ENCODE peak calls at places on chromosomes 7 and 10, in four cellular contexts. One of them, this sample, is unnamed.

GRCh38 chr7:106057962-106058901 is 53.9 kb downstream of the SYPL1 start:
- DNase-seq in IMR-90: no peak
- DNase-seq in neuronal stem cell: no peak
- DNase-seq in H9: no peak
- DNase-seq in this sample: no peak

GRCh38 chr7:159119851-159120539 is 24.7 kb downstream of the VIPR2 start:
- DNase-seq in IMR-90: no peak
- DNase-seq in neuronal stem cell: no peak
- DNase-seq in H9: no peak
- DNase-seq in this sample: no peak

GRCh38 chr7:43756368-43757072 is 2.0 kb upstream of the BLVRA start:
- DNase-seq in IMR-90: peak; percentile 85
- DNase-seq in neuronal stem cell: no peak
- DNase-seq in H9: no peak
- DNase-seq in this sample: no peak

GRCh38 chr7:50696810-50697582 is 85.7 kb downstream of the GRB10 start:
- DNase-seq in IMR-90: no peak
- DNase-seq in neuronal stem cell: no peak
- DNase-seq in H9: no peak
- DNase-seq in this sample: peak; percentile 68

GRCh38 chr7:141875453-141875852 is 34.2 kb upstream of the PRSS37 start:
- DNase-seq in IMR-90: no peak
- DNase-seq in neuronal stem cell: no peak
- DNase-seq in H9: no peak
- DNase-seq in this sample: no peak

GRCh38 chr10:128420623-128421022 is 294.4 kb upstream of the MKI67 start:
- DNase-seq in IMR-90: no peak
- DNase-seq in neuronal stem cell: no peak
- DNase-seq in H9: no peak
- DNase-seq in this sample: no peak

GRCh38 chr7:29146082-29146706 is at the start of gene CPVL:
- DNase-seq in IMR-90: no peak
- DNase-seq in neuronal stem cell: peak; percentile 38
- DNase-seq in H9: peak; percentile 78
- DNase-seq in this sample: peak; percentile 64

GRCh38 chr10:103820101-103821062 is 35.0 kb downstream of the SH3PXD2A start:
- DNase-seq in IMR-90: peak; percentile 60
- DNase-seq in neuronal stem cell: no peak
- DNase-seq in H9: no peak
- DNase-seq in this sample: no peak

GRCh38 chr10:119362122-119362521 is 154.8 kb downstream of the GRK5 start:
- DNase-seq in IMR-90: no peak
- DNase-seq in neuronal stem cell: no peak
- DNase-seq in H9: no peak
- DNase-seq in this sample: no peak

GRCh38 chr7:73340514-73340913 is 12.6 kb downstream of the FKBP6 start:
- DNase-seq in IMR-90: no peak
- DNase-seq in neuronal stem cell: no peak
- DNase-seq in H9: peak; percentile 79
- DNase-seq in this sample: no peak

GRCh38 chr10:16999665-17000451 is 129.8 kb downstream of the CUBN start:
- DNase-seq in IMR-90: peak; percentile 85
- DNase-seq in neuronal stem cell: no peak
- DNase-seq in H9: no peak
- DNase-seq in this sample: no peak

GRCh38 chr10:86958831-86959736 is 685 bp downstream of the SNCG start:
- DNase-seq in IMR-90: peak; percentile 78
- DNase-seq in neuronal stem cell: no peak
- DNase-seq in H9: peak; percentile 58
- DNase-seq in this sample: no peak

GRCh38 chr7:4612939-4613841 is 68.9 kb upstream of the FOXK1 start:
- DNase-seq in IMR-90: peak; percentile 29
- DNase-seq in neuronal stem cell: no peak
- DNase-seq in H9: peak; percentile 50
- DNase-seq in this sample: no peak

GRCh38 chr7:2088801-2089200 is 143.9 kb downstream of the MAD1L1 start:
- DNase-seq in IMR-90: no peak
- DNase-seq in neuronal stem cell: no peak
- DNase-seq in H9: no peak
- DNase-seq in this sample: no peak

GRCh38 chr10:93220315-93221170 is 146.8 kb downstream of the CYP26A1 start:
- DNase-seq in IMR-90: no peak
- DNase-seq in neuronal stem cell: no peak
- DNase-seq in H9: peak; percentile 68
- DNase-seq in this sample: peak; percentile 27

GRCh38 chr10:1127629-1128028 is 71.4 kb downstream of the WDR37 start:
- DNase-seq in IMR-90: no peak
- DNase-seq in neuronal stem cell: no peak
- DNase-seq in H9: no peak
- DNase-seq in this sample: no peak

GRCh38 chr7:116539879-116540278 is 15.0 kb downstream of the CAV1 start:
- DNase-seq in IMR-90: no peak
- DNase-seq in neuronal stem cell: no peak
- DNase-seq in H9: no peak
- DNase-seq in this sample: no peak
- H3K18ac ChIP-seq in IMR-90: no peak overlapping the region
- H3K18ac ChIP-seq in neuronal stem cell: no peak overlapping the region
- H3K18ac ChIP-seq in H9: no peak overlapping the region
- H3K18ac ChIP-seq in this sample: no peak overlapping the region

GRCh38 chr7:99371376-99371920 is 3.1 kb upstream of the ARPC1B start:
- DNase-seq in IMR-90: no peak
- DNase-seq in neuronal stem cell: no peak
- DNase-seq in H9: no peak
- DNase-seq in this sample: peak; percentile 90

GRCh38 chr7:99372275-99373085 is 2.0 kb upstream of the ARPC1B start:
- DNase-seq in IMR-90: peak; percentile 47
- DNase-seq in neuronal stem cell: no peak
- DNase-seq in H9: no peak
- DNase-seq in this sample: peak; percentile 93

GRCh38 chr7:99375070-99375807 is 709 bp downstream of the ARPC1B start:
- DNase-seq in IMR-90: peak; percentile 41
- DNase-seq in neuronal stem cell: no peak
- DNase-seq in H9: peak; percentile 69
- DNase-seq in this sample: peak; percentile 85

GRCh38 chr7:99374121-99375064 is at the start of gene ARPC1B:
- DNase-seq in IMR-90: peak; percentile 51
- DNase-seq in neuronal stem cell: peak; percentile 67
- DNase-seq in H9: peak; percentile 85
- DNase-seq in this sample: peak; percentile 80

GRCh38 chr7:99373086-99374066 is 1.2 kb upstream of the ARPC1B start:
- DNase-seq in IMR-90: no peak
- DNase-seq in neuronal stem cell: no peak
- DNase-seq in H9: no peak
- DNase-seq in this sample: no peak
- H3K18ac ChIP-seq in IMR-90: no peak overlapping the region
- H3K18ac ChIP-seq in neuronal stem cell: peak overlapping the region; percentile 91
- H3K18ac ChIP-seq in H9: no peak overlapping the region
- H3K18ac ChIP-seq in this sample: peak overlapping the region; percentile 75

GRCh38 chr10:79305988-79306387 is 41.3 kb upstream of the PPIF start:
- DNase-seq in IMR-90: no peak
- DNase-seq in neuronal stem cell: no peak
- DNase-seq in H9: no peak
- DNase-seq in this sample: no peak

GRCh38 chr10:79304479-79305087 is 42.7 kb upstream of the PPIF start:
- DNase-seq in IMR-90: no peak
- DNase-seq in neuronal stem cell: no peak
- DNase-seq in H9: no peak
- DNase-seq in this sample: no peak

GRCh38 chr10:79308016-79308415 is 39.3 kb upstream of the PPIF start:
- DNase-seq in IMR-90: no peak
- DNase-seq in neuronal stem cell: no peak
- DNase-seq in H9: no peak
- DNase-seq in this sample: no peak

GRCh38 chr10:79305515-79305914 is 41.8 kb upstream of the PPIF start:
- DNase-seq in IMR-90: no peak
- DNase-seq in neuronal stem cell: no peak
- DNase-seq in H9: no peak
- DNase-seq in this sample: no peak

DNA sequence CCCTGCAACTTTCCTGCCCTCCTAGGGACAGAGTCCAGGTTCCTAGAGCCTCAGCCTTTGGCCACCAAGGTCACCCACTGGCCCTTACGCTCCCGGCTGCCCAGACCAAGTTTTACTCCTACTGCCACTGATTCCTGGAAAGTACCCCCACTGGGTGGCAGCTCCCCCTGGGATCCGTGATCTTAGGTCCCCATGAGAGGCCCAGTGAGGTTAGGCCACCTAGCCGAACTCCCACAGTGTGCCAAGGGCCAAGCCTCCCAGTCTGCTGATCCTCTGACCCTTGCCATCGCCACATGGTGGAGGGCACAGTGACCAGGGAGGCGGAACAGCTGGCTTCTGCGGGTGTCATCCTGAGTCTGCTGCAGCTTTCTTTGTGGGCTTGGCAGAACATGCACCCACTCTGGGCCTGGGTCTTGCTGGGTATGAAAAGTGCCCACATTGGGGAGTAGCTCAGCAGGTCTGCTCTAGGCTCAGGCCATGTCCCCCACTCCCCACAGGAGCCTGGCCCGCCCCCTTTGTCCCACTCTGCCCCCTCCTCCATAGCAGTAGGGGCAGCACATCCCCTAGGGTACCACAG is 40.5 kb upstream of the PPIF start:
- DNase-seq in IMR-90: no peak
- DNase-seq in neuronal stem cell: no peak
- DNase-seq in H9: no peak
- DNase-seq in this sample: no peak
- H3K18ac ChIP-seq in IMR-90: no peak overlapping the region
- H3K18ac ChIP-seq in neuronal stem cell: no peak overlapping the region
- H3K18ac ChIP-seq in H9: no peak overlapping the region
- H3K18ac ChIP-seq in this sample: no peak overlapping the region

GRCh38 chr10:21203473-21204107 is 306.5 kb upstream of the NEBL start:
- DNase-seq in IMR-90: no peak
- DNase-seq in neuronal stem cell: no peak
- DNase-seq in H9: no peak
- DNase-seq in this sample: no peak

GRCh38 chr10:21208666-21209316 is 311.7 kb upstream of the NEBL start:
- DNase-seq in IMR-90: no peak
- DNase-seq in neuronal stem cell: no peak
- DNase-seq in H9: no peak
- DNase-seq in this sample: no peak

GRCh38 chr10:21207852-21208646 is 310.9 kb upstream of the NEBL start:
- DNase-seq in IMR-90: no peak
- DNase-seq in neuronal stem cell: no peak
- DNase-seq in H9: no peak
- DNase-seq in this sample: no peak

GRCh38 chr10:21202766-21203457 is 305.8 kb upstream of the NEBL start:
- DNase-seq in IMR-90: no peak
- DNase-seq in neuronal stem cell: no peak
- DNase-seq in H9: no peak
- DNase-seq in this sample: peak; percentile 25

GRCh38 chr10:21205328-21205727 is 308.2 kb upstream of the NEBL start:
- DNase-seq in IMR-90: no peak
- DNase-seq in neuronal stem cell: no peak
- DNase-seq in H9: no peak
- DNase-seq in this sample: no peak
- H3K18ac ChIP-seq in IMR-90: no peak overlapping the region
- H3K18ac ChIP-seq in neuronal stem cell: no peak overlapping the region
- H3K18ac ChIP-seq in H9: no peak overlapping the region
- H3K18ac ChIP-seq in this sample: no peak overlapping the region

GRCh38 chr10:110730345-110731055 is 86.4 kb downstream of the RBM20 start:
- DNase-seq in IMR-90: no peak
- DNase-seq in neuronal stem cell: no peak
- DNase-seq in H9: no peak
- DNase-seq in this sample: no peak
- H3K18ac ChIP-seq in IMR-90: no peak overlapping the region
- H3K18ac ChIP-seq in neuronal stem cell: no peak overlapping the region
- H3K18ac ChIP-seq in H9: no peak overlapping the region
- H3K18ac ChIP-seq in this sample: no peak overlapping the region

This sample was measured in trophoblast cell.